ENCODE peak calls at places on chromosomes 6 and 20, in six cellular contexts. V, F, X, W, P and Y are unnamed samples.

GRCh38 chr6:35293681-35294080 is 3.9 kb upstream of the DEF6 start:
- DNase-seq in V (peak), F (no peak), X (no peak), W (no peak), P (no peak), Y (no peak)

GRCh38 chr6:39188101-39188455 is 41.2 kb downstream of the KCNK5 start:
- DNase-seq in V (no peak), F (no peak), X (no peak), W (no peak), P (no peak), Y (no peak)

GRCh38 chr6:151723152-151723551 is 84.3 kb upstream of the ESR1 start:
- DNase-seq in V (no peak), F (no peak), X (no peak), W (no peak), P (no peak), Y (no peak)

GRCh38 chr6:46410330-46410953 is 80.8 kb downstream of the RCAN2 start:
- DNase-seq in V (no peak), F (peak), X (peak), W (no peak), P (no peak), Y (peak)

GRCh38 chr6:39054577-39055142 is 6.1 kb downstream of the GLP1R start:
- DNase-seq in V (peak), F (no peak), X (no peak), W (peak), P (no peak), Y (no peak)

GRCh38 chr6:93746892-93747291 is 327.5 kb upstream of the EPHA7 start:
- DNase-seq in V (no peak), F (no peak), X (no peak), W (no peak), P (no peak), Y (no peak)

GRCh38 chr20:4749326-4749725 is 27.6 kb downstream of the PRND start:
- DNase-seq in V (no peak), F (no peak), X (no peak), W (no peak), P (no peak), Y (no peak)

GRCh38 chr6:104795363-104795762 is 64.4 kb downstream of the HACE1 start:
- DNase-seq in V (no peak), F (no peak), X (no peak), W (no peak), P (no peak), Y (no peak)

GRCh38 chr20:53989977-53990376 is 80.4 kb downstream of the BCAS1 start:
- DNase-seq in V (no peak), F (no peak), X (no peak), W (no peak), P (no peak), Y (no peak)

GRCh38 chr6:35391240-35391968 is 49.0 kb downstream of the PPARD start:
- DNase-seq in V (no peak), F (peak), X (no peak), W (no peak), P (no peak), Y (peak)

GRCh38 chr20:25247666-25248500 is at the start of gene PYGB:
- DNase-seq in V (peak), F (no peak), X (peak), W (peak), P (peak), Y (peak)

GRCh38 chr6:53335224-53335994 is 13.3 kb downstream of the ELOVL5 start:
- DNase-seq in V (no peak), F (no peak), X (no peak), W (no peak), P (peak), Y (no peak)

GRCh38 chr20:39893013-39893685 is 795.9 kb downstream of the MAFB start:
- DNase-seq in V (no peak), F (no peak), X (no peak), W (no peak), P (no peak), Y (peak)

GRCh38 chr20:38805958-38806854 is 709 bp downstream of the PPP1R16B start:
- DNase-seq in V (no peak), F (no peak), X (no peak), W (peak), P (peak), Y (no peak)

GRCh38 chr6:12578751-12579150 is 137.8 kb upstream of the PHACTR1 start:
- DNase-seq in V (no peak), F (no peak), X (no peak), W (no peak), P (no peak), Y (peak)

GRCh38 chr6:156846845-156847599 is 69.8 kb downstream of the ARID1B start:
- DNase-seq in V (no peak), F (no peak), X (no peak), W (no peak), P (no peak), Y (no peak)

GRCh38 chr6:27688014-27688586 is 215.2 kb upstream of the ZNF184 start:
- DNase-seq in V (peak), F (peak), X (peak), W (peak), P (peak), Y (peak)

GRCh38 chr6:132888701-132889100 is 74.3 kb downstream of the RPS12 start:
- DNase-seq in V (no peak), F (no peak), X (no peak), W (no peak), P (no peak), Y (no peak)

GRCh38 chr20:32364554-32365208 is 6.5 kb downstream of the ASXL1 start:
- DNase-seq in V (no peak), F (no peak), X (no peak), W (no peak), P (no peak), Y (no peak)

GRCh38 chr6:165766026-165766425 is 103.0 kb upstream of the PDE10A start:
- DNase-seq in V (no peak), F (no peak), X (no peak), W (no peak), P (no peak), Y (no peak)

GRCh38 chr6:164273491-164273890 is 859.0 kb downstream of the QKI start:
- DNase-seq in V (no peak), F (no peak), X (no peak), W (no peak), P (no peak), Y (peak)

GRCh38 chr6:35216412-35216732 is 2.6 kb downstream of the SCUBE3 start:
- DNase-seq in V (no peak), F (no peak), X (no peak), W (no peak), P (no peak), Y (no peak)

GRCh38 chr6:44073612-44074382 is 53.5 kb downstream of the MRPL14 start:
- DNase-seq in V (no peak), F (no peak), X (no peak), W (no peak), P (no peak), Y (no peak)

GRCh38 chr6:27873101-27874030 is 38.8 kb downstream of the OR2B2 start:
- DNase-seq in V (no peak), F (no peak), X (no peak), W (peak), P (peak), Y (peak)

GRCh38 chr6:186221-186965 is 105.9 kb upstream of the DUSP22 start:
- DNase-seq in V (no peak), F (no peak), X (no peak), W (no peak), P (no peak), Y (no peak)

GRCh38 chr6:151808331-151809241 is 1.1 kb downstream of the ESR1 start:
- DNase-seq in V (peak), F (no peak), X (peak), W (no peak), P (no peak), Y (no peak)

GRCh38 chr20:10947726-10948125 is 273.9 kb upstream of the JAG1 start:
- DNase-seq in V (no peak), F (no peak), X (no peak), W (no peak), P (no peak), Y (no peak)

GRCh38 chr20:15654208-15654649 is 919.0 kb downstream of the KIF16B start:
- DNase-seq in V (no peak), F (no peak), X (no peak), W (no peak), P (no peak), Y (peak)

GRCh38 chr20:57808266-57808866 is 98.6 kb upstream of the PMEPA1 start:
- DNase-seq in V (no peak), F (no peak), X (no peak), W (no peak), P (no peak), Y (no peak)
- H3K4me3 ChIP-seq in V (no peak), F (no peak), X (no peak), W (no peak), P (no peak), Y (no peak)

GRCh38 chr6:78768242-78768641 is 99.1 kb upstream of the IRAK1BP1 start:
- DNase-seq in V (no peak), F (no peak), X (no peak), W (no peak), P (no peak), Y (no peak)

GRCh38 chr6:78771619-78772018 is 95.7 kb upstream of the IRAK1BP1 start:
- DNase-seq in V (no peak), F (no peak), X (no peak), W (no peak), P (no peak), Y (no peak)

GRCh38 chr6:78770766-78771165 is 96.6 kb upstream of the IRAK1BP1 start:
- DNase-seq in V (no peak), F (no peak), X (no peak), W (no peak), P (no peak), Y (peak)
- TF ChIP-seq CTCF in V (no peak), F (no peak), X (no peak), W (no peak), P (no peak), Y (peak)

GRCh38 chr6:15230827-15231226 is 15.0 kb upstream of the JARID2 start:
- DNase-seq in V (no peak), F (no peak), X (no peak), W (no peak), P (no peak), Y (no peak)

GRCh38 chr6:15227827-15228318 is 18.0 kb upstream of the JARID2 start:
- DNase-seq in V (no peak), F (no peak), X (no peak), W (peak), P (no peak), Y (no peak)

GRCh38 chr6:15234068-15234758 is 11.7 kb upstream of the JARID2 start:
- DNase-seq in V (no peak), F (no peak), X (no peak), W (no peak), P (no peak), Y (no peak)

GRCh38 chr6:15232836-15233510 is 12.9 kb upstream of the JARID2 start:
- DNase-seq in V (no peak), F (no peak), X (no peak), W (peak), P (no peak), Y (no peak)
- H3K4me3 ChIP-seq in V (no peak), F (no peak), X (no peak), W (no peak), P (no peak), Y (no peak)

GRCh38 chr6:121617388-121617787 is 181.9 kb downstream of the GJA1 start:
- DNase-seq in V (no peak), F (no peak), X (no peak), W (no peak), P (no peak), Y (no peak)

GRCh38 chr6:121616411-121616810 is 181.0 kb downstream of the GJA1 start:
- DNase-seq in V (no peak), F (no peak), X (no peak), W (no peak), P (no peak), Y (no peak)

GRCh38 chr6:121614115-121614514 is 178.7 kb downstream of the GJA1 start:
- DNase-seq in V (no peak), F (no peak), X (no peak), W (no peak), P (no peak), Y (peak)

GRCh38 chr6:121612916-121613315 is 177.5 kb downstream of the GJA1 start:
- DNase-seq in V (no peak), F (no peak), X (no peak), W (no peak), P (no peak), Y (no peak)

GRCh38 chr6:121615493-121615892 is 180.0 kb downstream of the GJA1 start:
- DNase-seq in V (no peak), F (no peak), X (no peak), W (no peak), P (no peak), Y (no peak)
- TF ChIP-seq CTCF in V (no peak), F (no peak), X (no peak), W (no peak), P (no peak), Y (peak)

DNA sequence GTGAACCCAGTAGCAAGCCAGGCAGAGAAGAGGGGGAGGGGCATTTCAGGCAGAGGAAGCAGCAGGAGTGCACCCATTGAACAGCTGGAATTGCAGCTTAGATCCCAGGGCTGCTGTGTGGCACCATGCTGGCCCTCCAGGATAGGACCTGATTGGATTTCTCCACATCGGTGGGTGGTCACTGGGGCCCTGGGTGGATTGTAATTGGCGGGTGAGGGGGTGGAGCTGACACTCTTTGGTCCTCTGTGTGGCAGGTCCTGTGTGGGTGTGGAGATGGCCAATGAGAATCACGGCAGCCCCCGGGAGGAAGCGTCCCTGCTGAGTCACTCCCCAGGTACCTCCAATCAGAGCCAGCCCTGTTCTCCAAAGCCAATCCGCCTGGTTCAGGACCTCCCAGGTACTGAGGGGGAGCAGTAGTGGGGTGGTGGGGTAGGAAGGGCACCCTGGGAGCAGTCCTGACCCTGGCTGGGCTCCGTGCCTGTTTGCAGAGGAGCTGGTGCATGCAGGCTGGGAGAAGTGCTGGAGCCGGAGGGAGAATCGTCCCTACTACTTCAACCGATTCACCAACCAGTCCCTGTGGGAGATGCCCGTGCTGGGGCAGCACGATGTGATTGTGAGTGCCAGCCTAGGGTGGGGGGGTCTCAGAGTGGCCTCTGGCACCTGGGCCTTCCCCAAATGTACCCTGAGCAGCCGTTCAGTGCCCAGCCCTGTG is 4.4 kb downstream of the PCIF1 start:
- DNase-seq in V (no peak), F (no peak), X (no peak), W (no peak), P (no peak), Y (no peak)
- H3K4me3 ChIP-seq in V (no peak), F (no peak), X (no peak), W (no peak), P (no peak), Y (no peak)

DNA sequence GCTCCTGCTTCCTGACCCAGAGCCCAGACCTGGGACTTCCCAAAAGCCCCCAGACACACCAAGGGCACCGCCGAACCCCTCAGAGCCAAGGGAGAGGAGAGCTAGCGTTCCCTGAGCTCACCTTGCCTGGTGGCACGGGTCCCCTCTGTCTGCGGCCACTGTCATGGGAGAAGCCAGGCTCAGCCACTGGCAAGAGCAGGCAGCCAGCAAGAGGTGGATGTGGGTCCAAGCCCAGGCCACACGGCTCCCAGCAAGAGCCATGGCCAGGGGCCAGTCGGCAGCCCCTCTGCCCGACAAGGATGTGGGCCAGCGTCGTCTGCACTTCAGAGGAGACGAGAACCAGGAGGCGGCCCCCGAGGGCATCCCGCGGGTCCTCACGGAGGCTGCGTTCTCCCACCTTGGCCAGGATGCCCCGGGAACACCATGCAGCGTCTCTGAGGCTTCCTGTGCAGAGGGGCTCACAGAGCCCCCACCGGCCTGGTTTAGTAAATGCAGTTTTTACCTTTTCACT is 2.2 kb upstream of the PPDPF start:
- DNase-seq in V (no peak), F (no peak), X (peak), W (no peak), P (no peak), Y (no peak)
- TF ChIP-seq CTCF in V (no peak), F (no peak), X (no peak), W (no peak), P (no peak), Y (no peak)

GRCh38 chr6:16959789-16960188 is 142.1 kb upstream of the STMND1 start:
- DNase-seq in V (no peak), F (no peak), X (no peak), W (no peak), P (no peak), Y (no peak)

GRCh38 chr6:16965679-16966078 is 136.2 kb upstream of the STMND1 start:
- DNase-seq in V (no peak), F (no peak), X (no peak), W (no peak), P (no peak), Y (no peak)

GRCh38 chr6:16966821-16967817 is 134.7 kb upstream of the STMND1 start:
- DNase-seq in V (no peak), F (no peak), X (no peak), W (no peak), P (no peak), Y (no peak)

GRCh38 chr6:16961577-16961976 is 140.3 kb upstream of the STMND1 start:
- DNase-seq in V (no peak), F (no peak), X (no peak), W (no peak), P (no peak), Y (no peak)

GRCh38 chr6:16964553-16965499 is 137.0 kb upstream of the STMND1 start:
- DNase-seq in V (peak), F (no peak), X (peak), W (peak), P (peak), Y (peak)
- H3K4me3 ChIP-seq in V (peak), F (no peak), X (no peak), W (no peak), P (no peak), Y (no peak)

GRCh38 chr20:59935457-59936185 is 2.2 kb upstream of the SYCP2 start:
- DNase-seq in V (no peak), F (no peak), X (no peak), W (peak), P (no peak), Y (no peak)

GRCh38 chr20:59931511-59932312 is 1.7 kb downstream of the SYCP2 start:
- DNase-seq in V (no peak), F (no peak), X (no peak), W (no peak), P (no peak), Y (no peak)

GRCh38 chr20:59933296-59933848 is at the start of gene SYCP2:
- DNase-seq in V (peak), F (no peak), X (no peak), W (peak), P (peak), Y (peak)

GRCh38 chr20:59932616-59933295 is 681 bp downstream of the SYCP2 start:
- DNase-seq in V (peak), F (no peak), X (peak), W (peak), P (no peak), Y (no peak)

GRCh38 chr20:59933849-59934585 is 580 bp upstream of the SYCP2 start:
- DNase-seq in V (peak), F (no peak), X (peak), W (peak), P (peak), Y (peak)
- TF ChIP-seq CTCF in V (peak), F (peak), X (peak), W (peak), P (peak), Y (peak)

GRCh38 chr20:50815162-50815989 is 20.5 kb downstream of the BCAS4 start:
- DNase-seq in V (peak), F (no peak), X (no peak), W (peak), P (no peak), Y (no peak)
- H3K4me3 ChIP-seq in V (no peak), F (no peak), X (no peak), W (no peak), P (peak), Y (no peak)

DNA sequence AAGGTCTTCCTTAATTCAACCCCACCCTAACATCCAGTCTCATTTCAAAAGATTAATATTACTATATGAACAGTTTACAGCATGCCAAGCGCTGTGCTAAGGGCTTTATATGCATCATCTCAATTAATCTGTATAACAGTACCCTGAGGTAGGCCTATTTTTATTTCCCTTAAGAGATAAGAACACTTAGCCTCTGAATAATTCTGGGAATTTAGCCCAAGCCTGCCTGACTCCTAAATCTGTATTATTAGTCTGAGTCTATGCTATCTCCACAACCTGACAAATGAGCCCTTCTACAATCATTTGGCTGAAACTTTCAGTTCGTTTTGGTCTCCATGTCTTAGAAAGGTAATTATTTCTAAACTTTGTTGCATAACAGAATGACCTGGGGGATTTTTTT is 77.7 kb upstream of the SAMD5 start:
- DNase-seq in V (no peak), F (no peak), X (no peak), W (no peak), P (no peak), Y (no peak)
- TF ChIP-seq CTCF in V (no peak), F (no peak), X (no peak), W (no peak), P (no peak), Y (no peak)